ENCODE peak calls at places on chromosome 1, in eight cellular contexts. X is GF-D8; E is activated gamma-delta T cell treated with anti-CD3 and anti-CD28 coated beads, Interleukin-2, amount 50 U/mL, for 16 hours; O is AG08396; Z is stimulated activated CD4-positive, alpha-beta T cell treated with anti-CD3 and anti-CD28 coated beads, Interleukin-4, amount 100 ng/mL, for 24 hours; K is aorta; G is CD8-positive, alpha-beta memory T cell; T is hypothalamus. H is an unnamed sample.

GRCh38 chr1:202658766-202659165 is 51.5 kb downstream of the SYT2 start:
- DNase-seq in Z (no peak), K (no peak), O (no peak), X (no peak), G (no peak), E (no peak), T (no peak), H (peak)

GRCh38 chr1:115089443-115090340 is at the start of gene TSPAN2:
- DNase-seq in O (peak), X (no peak), T (peak), G (peak), K (peak), Z (peak), E (peak), H (no peak)

GRCh38 chr1:10979483-10979920 is 33.0 kb upstream of the TARDBP start:
- DNase-seq in X (no peak), K (no peak), G (no peak), O (no peak), Z (no peak), E (no peak), T (peak), H (peak)

GRCh38 chr1:116912846-116913245 is 3.1 kb downstream of the PTGFRN start:
- DNase-seq in O (no peak), Z (no peak), E (no peak), G (no peak), K (no peak), T (no peak), X (no peak), H (no peak)

GRCh38 chr1:23168079-23168461 is 586 bp downstream of the LUZP1 start:
- DNase-seq in G (peak), Z (peak), X (no peak), K (peak), T (no peak), O (no peak), E (no peak), H (no peak)

GRCh38 chr1:30758785-30759380 is 1.3 kb upstream of the LAPTM5 start:
- DNase-seq in G (no peak), X (peak), Z (peak), O (no peak), K (no peak), E (no peak), T (no peak), H (no peak)

GRCh38 chr1:4755301-4756183 is 101.1 kb downstream of the AJAP1 start:
- DNase-seq in T (no peak), G (no peak), K (no peak), X (no peak), O (no peak), Z (no peak), E (no peak), H (no peak)

GRCh38 chr1:33155877-33156538 is 25.8 kb downstream of the TRIM62 start:
- DNase-seq in T (no peak), E (no peak), O (no peak), X (no peak), Z (no peak), K (no peak), G (no peak), H (no peak)

GRCh38 chr1:116847688-116848531 is 61.8 kb upstream of the PTGFRN start:
- DNase-seq in T (no peak), G (no peak), X (no peak), O (no peak), E (no peak), K (peak), Z (peak), H (no peak)

GRCh38 chr1:170666661-170667060 is 2.7 kb downstream of the PRRX1 start:
- DNase-seq in G (no peak), T (no peak), O (no peak), E (no peak), Z (no peak), K (peak), X (no peak), H (no peak)

GRCh38 chr1:30381671-30382365 is 341.6 kb downstream of the MATN1 start:
- DNase-seq in G (no peak), K (no peak), O (no peak), T (no peak), X (no peak), Z (no peak), E (no peak), H (no peak)

GRCh38 chr1:42328047-42328625 is 6.9 kb downstream of the FOXJ3 start:
- DNase-seq in K (no peak), G (no peak), X (no peak), Z (no peak), T (no peak), O (no peak), E (no peak), H (no peak)

GRCh38 chr1:24951337-24951736 is 21.3 kb upstream of the RUNX3 start:
- DNase-seq in T (no peak), K (no peak), X (no peak), E (no peak), O (no peak), Z (no peak), G (no peak), H (no peak)

GRCh38 chr1:89721351-89721750 is 88.4 kb downstream of the LRRC8C start:
- DNase-seq in T (no peak), E (no peak), X (no peak), K (no peak), O (no peak), G (no peak), Z (peak), H (peak)

GRCh38 chr1:72557446-72558049 is 275.2 kb upstream of the NEGR1 start:
- DNase-seq in T (no peak), Z (no peak), K (no peak), G (no peak), E (no peak), O (peak), X (no peak), H (no peak)

GRCh38 chr1:117026361-117026760 is 24.8 kb downstream of the CD101 start:
- DNase-seq in X (no peak), K (no peak), G (no peak), E (no peak), Z (no peak), O (no peak), T (no peak), H (no peak)

H was measured in COLO829.